ENCODE peak calls at places on chromosomes 4 and X, in four cellular contexts. F is IMR-90; T is CD8-positive, alpha-beta memory T cell; P is heart right ventricle. C is an unnamed sample. For H3K27me3, the result is how much of the 10 kb centered on the place peaks cover.

GRCh38 chrX:153635788-153636668 is 11.0 kb upstream of the DUSP9 start:
- DNase-seq in F (no peak), T (no peak), P (no peak), C (no peak)

GRCh38 chrX:95893632-95894031 is 791.0 kb upstream of the DIAPH2 start:
- DNase-seq in F (no peak), T (no peak), P (no peak), C (no peak)

GRCh38 chr4:26326791-26327190 is 6.0 kb downstream of the RBPJ start:
- DNase-seq in F (peak), T (no peak), P (no peak), C (no peak)

GRCh38 chr4:147138171-147138570 is 192.5 kb upstream of the TTC29 start:
- DNase-seq in F (peak), T (no peak), P (no peak), C (no peak)

GRCh38 chr4:151304755-151305154 is 20.6 kb downstream of the SH3D19 start:
- DNase-seq in F (no peak), T (no peak), P (no peak), C (peak)

GRCh38 chr4:127580300-127580699 is 52.5 kb upstream of the INTU start:
- DNase-seq in F (no peak), T (no peak), P (no peak), C (no peak)

GRCh38 chr4:24680746-24681145 is 96.4 kb upstream of the DHX15 start:
- DNase-seq in F (no peak), T (no peak), P (no peak), C (no peak)

GRCh38 chr4:6802050-6802449 is 19.5 kb downstream of the KIAA0232 start:
- DNase-seq in F (peak), T (no peak), P (no peak), C (no peak)

GRCh38 chrX:123084797-123085196 is 99.3 kb upstream of the GRIA3 start:
- DNase-seq in F (no peak), T (no peak), P (no peak), C (peak)

GRCh38 chr4:8516061-8516573 is 64.1 kb upstream of the GPR78 start:
- DNase-seq in F (no peak), T (no peak), P (no peak), C (no peak)

GRCh38 chr4:147059064-147059731 is 113.5 kb upstream of the TTC29 start:
- DNase-seq in F (no peak), T (no peak), P (no peak), C (no peak)

GRCh38 chr4:131644619-131645018 is 1504.5 kb upstream of the PCDH10 start:
- DNase-seq in F (peak), T (no peak), P (no peak), C (peak)

GRCh38 chrX:138710866-138711331 is 618 bp downstream of the FGF13 start:
- DNase-seq in F (no peak), T (no peak), P (peak), C (peak)

GRCh38 chrX:136450050-136450830 is 37.5 kb upstream of the BRS3 start:
- DNase-seq in F (peak), T (no peak), P (no peak), C (no peak)

GRCh38 chr4:38948551-38948950 is 80.9 kb downstream of the FAM114A1 start:
- DNase-seq in F (peak), T (no peak), P (no peak), C (peak)

GRCh38 chr4:98394134-98394533 is 132.9 kb downstream of the RAP1GDS1 start:
- DNase-seq in F (peak), T (no peak), P (no peak), C (no peak)

GRCh38 chrX:132758778-132759177 is 199.7 kb downstream of the HS6ST2 start:
- DNase-seq in F (no peak), T (no peak), P (no peak), C (no peak)
- H3K27me3 ChIP-seq in F (under half), T (under half), P (under half), C (under half)

GRCh38 chr4:15234585-15235126 is 193.2 kb upstream of the C1QTNF7 start:
- DNase-seq in F (peak), T (no peak), P (no peak), C (peak)

GRCh38 chr4:15233626-15234025 is 194.2 kb upstream of the C1QTNF7 start:
- DNase-seq in F (no peak), T (no peak), P (no peak), C (no peak)

GRCh38 chr4:15231265-15232091 is 196.4 kb upstream of the C1QTNF7 start:
- DNase-seq in F (peak), T (peak), P (peak), C (peak)

GRCh38 chr4:15234101-15234500 is 193.7 kb upstream of the C1QTNF7 start:
- DNase-seq in F (peak), T (no peak), P (no peak), C (peak)

GRCh38 chr4:15232725-15233597 is 194.9 kb upstream of the C1QTNF7 start:
- DNase-seq in F (peak), T (no peak), P (no peak), C (peak)
- H3K27ac ChIP-seq in F (peak), T (no peak), P (peak), C (peak)

DNA sequence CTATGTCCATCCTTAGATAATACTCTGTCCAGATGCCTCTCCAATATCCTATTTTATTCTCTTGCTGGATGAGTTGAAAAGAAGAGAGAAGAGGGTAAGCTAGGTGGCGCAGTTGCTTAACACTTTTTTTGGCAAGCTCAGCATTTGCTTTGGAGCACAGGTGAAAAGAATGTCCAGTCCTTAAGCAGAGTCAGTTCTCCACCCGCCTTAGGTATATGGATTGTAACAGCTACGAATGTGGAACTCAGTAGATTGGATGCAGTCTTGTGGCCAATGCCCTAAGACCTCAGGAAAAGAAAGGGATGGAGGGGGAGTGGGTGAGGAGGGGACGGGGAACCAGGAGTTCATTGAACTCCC is 208.4 kb downstream of the NWD2 start:
- DNase-seq in F (peak), T (no peak), P (no peak), C (no peak)
- H3K27me3 ChIP-seq in F (under half), T (under half), P (half or more), C (half or more)

GRCh38 chr4:139740121-139740520 is 74.5 kb downstream of the MGST2 start:
- DNase-seq in F (no peak), T (no peak), P (peak), C (no peak)
- H3K27ac ChIP-seq in F (no peak), T (no peak), P (peak), C (no peak)

GRCh38 chr4:169976951-169977350 is 49.2 kb downstream of the MFAP3L start:
- DNase-seq in F (no peak), T (no peak), P (no peak), C (no peak)
- H3K27me3 ChIP-seq in F (under half), T (under half), P (under half), C (under half)

GRCh38 chrX:119640621-119641020 is 34.4 kb upstream of the NKRF start:
- DNase-seq in F (no peak), T (no peak), P (no peak), C (no peak)

GRCh38 chrX:119636419-119636818 is 30.2 kb upstream of the NKRF start:
- DNase-seq in F (no peak), T (no peak), P (no peak), C (no peak)

GRCh38 chrX:119638725-119639471 is 32.7 kb upstream of the NKRF start:
- DNase-seq in F (peak), T (no peak), P (no peak), C (no peak)

GRCh38 chrX:119635179-119635578 is 29.0 kb upstream of the NKRF start:
- DNase-seq in F (no peak), T (no peak), P (no peak), C (no peak)

GRCh38 chrX:119635799-119636198 is 29.6 kb upstream of the NKRF start:
- DNase-seq in F (no peak), T (no peak), P (no peak), C (no peak)
- H3K27ac ChIP-seq in F (no peak), T (no peak), P (no peak), C (no peak)

GRCh38 chr4:1111259-1111809 is 2.0 kb downstream of the RNF212 start:
- DNase-seq in F (no peak), T (no peak), P (no peak), C (peak)
- H3K27me3 ChIP-seq in F (under half), T (under half), P (half or more), C (under half)

GRCh38 chr4:168766537-168767316 is 243.3 kb downstream of the CBR4 start:
- DNase-seq in F (peak), T (no peak), P (no peak), C (no peak)
- H3K27ac ChIP-seq in F (peak), T (no peak), P (peak), C (no peak)

GRCh38 chrX:98607739-98608138 is 1724.0 kb downstream of the RPA4 start:
- DNase-seq in F (no peak), T (no peak), P (no peak), C (no peak)
- H3K27me3 ChIP-seq in F (under half), T (under half), P (under half), C (under half)